ENCODE peak calls at places on chromosomes 11 and 22, in eight cellular contexts. C is CD8-positive, alpha-beta memory T cell; O is H1; E is effector memory CD8-positive, alpha-beta T cell; G is uterus; X is DMS153; A is astrocyte of the cerebellum; I is nephron progenitor cell. H is an unnamed sample.

GRCh38 chr11:95835768-95836488 is 45.6 kb downstream of the CEP57 start:
- DNase-seq in C (peak; percentile 10), G (peak; percentile 59), O (peak; percentile 55), E (peak; percentile 51), A (peak; percentile 95), I (peak; percentile 62), X (peak; percentile 38), H (peak; percentile 30)

GRCh38 chr22:37752189-37753061 is 55.3 kb upstream of the GCAT start:
- DNase-seq in A (peak; percentile 61), O (no peak), I (no peak), X (peak; percentile 25), C (no peak), G (peak; percentile 90), E (no peak), H (no peak)

GRCh38 chr11:65459552-65459951 is 37.0 kb downstream of the NEAT1 start:
- DNase-seq in O (peak; percentile 73), C (no peak), X (no peak), A (no peak), E (no peak), G (no peak), I (no peak), H (no peak)

GRCh38 chr22:44884968-44885805 is 124.6 kb downstream of the PHF21B start:
- DNase-seq in I (no peak), X (peak; percentile 49), C (no peak), A (no peak), O (no peak), G (no peak), E (no peak), H (no peak)

GRCh38 chr11:3796796-3797328 is 492 bp downstream of the NUP98 start:
- DNase-seq in A (no peak), O (no peak), E (no peak), C (no peak), X (no peak), I (no peak), G (no peak), H (no peak)

GRCh38 chr22:24009227-24010017 is 1.7 kb upstream of the CABIN1 start:
- DNase-seq in I (no peak), C (no peak), G (no peak), X (no peak), A (no peak), E (no peak), O (no peak), H (no peak)

GRCh38 chr11:109929308-109929707 is 163.9 kb upstream of the ZC3H12C start:
- DNase-seq in I (no peak), C (no peak), E (no peak), A (no peak), G (no peak), X (no peak), O (no peak), H (no peak)

GRCh38 chr22:46150615-46151423 is 493 bp downstream of the PPARA start:
- DNase-seq in E (peak; percentile 53), I (peak; percentile 61), X (no peak), C (peak; percentile 45), G (no peak), A (no peak), O (peak; percentile 71), H (peak; percentile 42)

GRCh38 chr11:94400839-94401772 is at the start of gene GPR83:
- DNase-seq in G (no peak), X (no peak), I (peak; percentile 70), A (no peak), O (peak; percentile 59), E (no peak), C (no peak), H (no peak)

GRCh38 chr22:40021401-40022000 is 26.7 kb downstream of the FAM83F start:
- DNase-seq in I (no peak), G (no peak), E (no peak), A (no peak), O (no peak), C (no peak), X (peak; percentile 42), H (no peak)

GRCh38 chr11:48105096-48105990 is 111.3 kb upstream of the OR4B1 start:
- DNase-seq in O (no peak), A (no peak), X (no peak), E (no peak), I (no peak), G (no peak), C (no peak), H (no peak)

GRCh38 chr11:26247340-26247739 is 84.6 kb upstream of the ANO3 start:
- DNase-seq in O (no peak), A (no peak), E (no peak), G (no peak), C (no peak), X (no peak), I (no peak), H (no peak)

GRCh38 chr11:64094463-64095223 is 58.9 kb downstream of the FLRT1 start:
- DNase-seq in X (no peak), E (no peak), A (peak; percentile 33), G (no peak), O (no peak), I (no peak), C (no peak), H (no peak)

GRCh38 chr11:18769802-18770456 is 21.7 kb downstream of the PTPN5 start:
- DNase-seq in X (no peak), G (no peak), A (no peak), I (no peak), E (no peak), C (no peak), O (no peak), H (no peak)

GRCh38 chr11:19458231-19458630 is 217.5 kb upstream of the E2F8 start:
- DNase-seq in E (no peak), C (no peak), A (no peak), I (no peak), O (no peak), G (no peak), X (no peak), H (no peak)

GRCh38 chr11:116415095-116415494 is 357.7 kb downstream of the BUD13 start:
- DNase-seq in E (no peak), X (peak; percentile 75), O (no peak), C (no peak), I (no peak), A (peak; percentile 53), G (no peak), H (no peak)

GRCh38 chr11:6498121-6498520 is 1.0 kb downstream of the DNHD1 start:
- DNase-seq in G (no peak), X (no peak), I (no peak), O (no peak), C (no peak), A (no peak), E (no peak), H (no peak)

GRCh38 chr22:44575344-44576268 is 77.6 kb upstream of the RTL6 start:
- DNase-seq in C (no peak), A (no peak), X (no peak), G (no peak), E (no peak), O (no peak), I (no peak), H (no peak)

GRCh38 chr22:39306456-39307361 is 12.7 kb downstream of the RPL3 start:
- DNase-seq in G (no peak), E (peak; percentile 54), O (peak; percentile 83), A (no peak), X (no peak), C (peak; percentile 27), I (peak; percentile 57), H (no peak)

GRCh38 chr22:44145544-44145943 is 35.2 kb upstream of the PARVG start:
- DNase-seq in X (no peak), I (no peak), E (no peak), A (no peak), O (no peak), G (no peak), C (no peak), H (no peak)

GRCh38 chr11:37712246-37712645 is 1114.2 kb upstream of the RAG2 start:
- DNase-seq in X (no peak), C (no peak), E (no peak), A (no peak), I (peak; percentile 6), G (no peak), O (no peak), H (no peak)

GRCh38 chr22:39171623-39172264 is 19.3 kb upstream of the CBX7 start:
- DNase-seq in A (no peak), I (no peak), G (no peak), X (no peak), E (no peak), C (no peak), O (no peak), H (no peak)

GRCh38 chr22:30890689-30891442 is 77.7 kb downstream of the MORC2 start:
- DNase-seq in C (no peak), G (no peak), O (peak; percentile 82), I (peak; percentile 58), E (peak; percentile 22), A (peak; percentile 8), X (no peak), H (no peak)

GRCh38 chr11:3827434-3828186 is 13.1 kb downstream of the RHOG start:
- DNase-seq in E (no peak), I (no peak), O (no peak), G (no peak), C (no peak), X (no peak), A (no peak), H (no peak)